ENCODE peak calls at places on chromosome 19, in six cellular contexts. L is ascending aorta, T is A549, Y is psoas muscle, X is astrocyte, K is body of pancreas. E is an unnamed sample.
A peak's percentile ranks its signal among the peaks of the same experiment; 100 is the strongest.

GRCh38 chr19:52398091-52398461 is 427 bp downstream of the ZNF528 start:
- DNase-seq in L (no peak), T (no peak), Y (peak; percentile 8), X (no peak), K (peak; percentile 2), E (no peak)

GRCh38 chr19:50481351-50482149 is 4.9 kb upstream of the GARIN5A start:
- DNase-seq in L (no peak), T (no peak), Y (peak; percentile 9), X (no peak), K (no peak), E (no peak)

GRCh38 chr19:34041922-34042521 is 130.3 kb upstream of the LSM14A start:
- DNase-seq in L (no peak), T (peak; percentile 79), Y (peak; percentile 65), X (no peak), K (peak; percentile 62), E (peak; percentile 9)

GRCh38 chr19:47270408-47270807 is 4.3 kb upstream of the INAFM1 start:
- DNase-seq in L (no peak), T (no peak), Y (no peak), X (no peak), K (no peak), E (no peak)

GRCh38 chr19:50759886-50760285 is 10.4 kb upstream of the GPR32 start:
- DNase-seq in L (no peak), T (peak; percentile 72), Y (no peak), X (no peak), K (no peak), E (no peak)

GRCh38 chr19:1651061-1651547 is 1.3 kb downstream of the TCF3 start:
- DNase-seq in L (no peak), T (no peak), Y (no peak), X (no peak), K (no peak), E (no peak)

GRCh38 chr19:43311256-43311655 is 41.9 kb upstream of the PSG9 start:
- DNase-seq in L (no peak), T (no peak), Y (no peak), X (no peak), K (no peak), E (no peak)

GRCh38 chr19:11656535-11656934 is 59.3 kb downstream of the ZNF627 start:
- DNase-seq in L (no peak), T (no peak), Y (no peak), X (no peak), K (no peak), E (no peak)

GRCh38 chr19:3270908-3271307 is 46.4 kb downstream of the CELF5 start:
- DNase-seq in L (no peak), T (peak; percentile 73), Y (no peak), X (peak; percentile 18), K (no peak), E (no peak)

GRCh38 chr19:42376177-42376555 is 13.9 kb downstream of the CNFN start:
- DNase-seq in L (no peak), T (no peak), Y (no peak), X (no peak), K (no peak), E (no peak)

GRCh38 chr19:37829526-37829925 is 50.1 kb upstream of the ZNF573 start:
- DNase-seq in L (no peak), T (no peak), Y (no peak), X (no peak), K (no peak), E (no peak)

GRCh38 chr19:19229701-19230100 is 17.9 kb downstream of the NCAN start:
- DNase-seq in L (no peak), T (no peak), Y (no peak), X (no peak), K (no peak), E (no peak)

GRCh38 chr19:33293255-33294057 is 8.9 kb downstream of the CEBPA start:
- DNase-seq in L (no peak), T (peak; percentile 89), Y (peak; percentile 46), X (peak; percentile 63), K (peak; percentile 70), E (no peak)

GRCh38 chr19:3932931-3933810 is at the start of gene NMRK2:
- DNase-seq in L (no peak), T (no peak), Y (peak; percentile 72), X (no peak), K (no peak), E (no peak)

GRCh38 chr19:3801412-3802096 is 15.4 kb upstream of the MATK start:
- DNase-seq in L (no peak), T (no peak), Y (no peak), X (peak; percentile 5), K (peak; percentile 25), E (no peak)

GRCh38 chr19:29878973-29879654 is 62.9 kb upstream of the URI1 start:
- DNase-seq in L (no peak), T (peak; percentile 89), Y (no peak), X (peak; percentile 14), K (peak; percentile 14), E (no peak)

GRCh38 chr19:33621811-33622504 is at the start of gene CHST8:
- DNase-seq in L (no peak), T (no peak), Y (peak; percentile 43), X (peak; percentile 18), K (peak; percentile 20), E (no peak)

GRCh38 chr19:33194884-33195710 is 967 bp downstream of the LRP3 start:
- DNase-seq in L (no peak), T (peak; percentile 65), Y (peak; percentile 56), X (no peak), K (peak; percentile 33), E (no peak)

GRCh38 chr19:43711751-43712355 is 4.0 kb upstream of the IRGC start:
- DNase-seq in L (no peak), T (peak; percentile 67), Y (no peak), X (no peak), K (no peak), E (no peak)

DNA sequence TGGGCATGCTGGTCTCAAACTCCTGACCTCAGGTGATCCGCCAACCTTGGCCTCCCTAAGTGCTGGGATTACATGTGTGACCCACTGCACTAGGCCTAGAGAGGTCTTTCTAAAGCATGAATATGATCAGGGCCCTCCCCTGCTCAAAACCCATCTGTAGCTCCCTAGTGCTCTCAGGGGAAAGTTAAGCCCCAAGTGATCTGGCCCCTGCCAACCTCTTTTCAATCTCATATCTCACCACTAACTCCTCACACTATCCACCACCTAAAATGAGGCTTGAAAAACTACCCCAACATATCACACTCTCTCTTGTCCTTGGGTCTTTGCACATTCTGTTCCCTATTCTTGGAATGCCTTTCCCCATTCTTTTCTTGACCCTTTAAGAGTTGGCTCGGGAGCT is 2.0 kb upstream of the DMWD start:
- DNase-seq in L (no peak), T (no peak), Y (no peak), X (no peak), K (no peak), E (no peak)
- H3K27ac ChIP-seq in L (no peak overlapping the region), T (no peak overlapping the region), Y (no peak overlapping the region), X (no peak overlapping the region), K (no peak overlapping the region), E (no peak overlapping the region)

GRCh38 chr19:5321066-5321642 is 19.5 kb downstream of the PTPRS start:
- DNase-seq in L (no peak), T (no peak), Y (no peak), X (no peak), K (no peak), E (no peak)

GRCh38 chr19:5317321-5317720 is 23.3 kb downstream of the PTPRS start:
- DNase-seq in L (no peak), T (no peak), Y (no peak), X (no peak), K (no peak), E (no peak)

GRCh38 chr19:5321851-5322681 is 18.5 kb downstream of the PTPRS start:
- DNase-seq in L (no peak), T (no peak), Y (no peak), X (no peak), K (no peak), E (no peak)

GRCh38 chr19:5318306-5318705 is 22.3 kb downstream of the PTPRS start:
- DNase-seq in L (no peak), T (no peak), Y (no peak), X (no peak), K (no peak), E (no peak)

DNA sequence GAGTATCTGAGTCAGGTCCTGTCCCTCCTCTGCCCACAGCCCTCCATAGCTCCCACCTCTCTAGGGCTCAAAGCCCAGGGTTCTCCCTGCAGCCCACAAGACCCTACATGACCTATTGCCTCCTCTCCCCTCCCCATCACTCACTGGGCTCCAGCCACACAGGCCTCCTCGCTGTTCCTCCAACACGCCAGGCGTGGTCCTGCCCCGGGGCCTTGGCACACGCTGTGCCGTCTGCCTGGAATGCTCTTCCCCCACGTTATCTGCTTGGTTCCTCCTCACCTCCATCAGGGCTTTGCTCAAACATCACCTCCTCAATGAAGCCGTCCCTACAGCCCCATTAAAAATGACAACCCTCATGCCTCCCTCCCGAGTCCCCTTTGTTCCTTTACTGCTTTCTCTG is 21.1 kb downstream of the PTPRS start:
- DNase-seq in L (no peak), T (no peak), Y (no peak), X (no peak), K (no peak), E (no peak)
- H3K4me1 ChIP-seq in L (no peaks in the 10 kb centered on the region), T (peaks cover 8% of the 10 kb centered on the region), Y (no peaks in the 10 kb centered on the region), X (no peaks in the 10 kb centered on the region), K (no peaks in the 10 kb centered on the region), E (no peaks in the 10 kb centered on the region)

DNA sequence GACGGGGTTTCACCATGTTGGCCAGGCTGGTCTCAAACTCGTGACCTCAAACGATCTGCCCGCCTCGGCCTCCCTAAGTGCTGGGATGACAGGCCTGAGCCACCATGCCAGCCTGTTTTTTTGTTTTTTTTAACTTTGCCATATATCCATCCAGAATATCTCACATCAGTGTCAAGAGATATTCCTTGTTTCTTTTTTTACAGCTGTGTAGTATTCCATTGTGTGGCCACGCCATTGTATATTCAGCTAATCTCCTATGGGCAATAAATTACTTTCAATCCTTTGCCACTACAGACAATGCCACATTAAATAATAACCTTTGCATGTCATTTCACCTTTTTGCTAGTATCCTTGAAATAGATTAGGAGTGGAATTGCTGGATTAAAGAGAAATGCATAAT is 15.3 kb downstream of the KHSRP start:
- DNase-seq in L (no peak), T (no peak), Y (no peak), X (no peak), K (no peak), E (no peak)
- H3K27ac ChIP-seq in L (no peak overlapping the region), T (no peak overlapping the region), Y (no peak overlapping the region), X (no peak overlapping the region), K (no peak overlapping the region), E (no peak overlapping the region)

GRCh38 chr19:22137791-22138190 is 59.0 kb downstream of the ZNF676 start:
- DNase-seq in L (no peak), T (no peak), Y (no peak), X (no peak), K (no peak), E (no peak)

GRCh38 chr19:22144394-22144793 is 52.4 kb downstream of the ZNF676 start:
- DNase-seq in L (no peak), T (peak; percentile 30), Y (no peak), X (peak; percentile 24), K (no peak), E (no peak)

DNA sequence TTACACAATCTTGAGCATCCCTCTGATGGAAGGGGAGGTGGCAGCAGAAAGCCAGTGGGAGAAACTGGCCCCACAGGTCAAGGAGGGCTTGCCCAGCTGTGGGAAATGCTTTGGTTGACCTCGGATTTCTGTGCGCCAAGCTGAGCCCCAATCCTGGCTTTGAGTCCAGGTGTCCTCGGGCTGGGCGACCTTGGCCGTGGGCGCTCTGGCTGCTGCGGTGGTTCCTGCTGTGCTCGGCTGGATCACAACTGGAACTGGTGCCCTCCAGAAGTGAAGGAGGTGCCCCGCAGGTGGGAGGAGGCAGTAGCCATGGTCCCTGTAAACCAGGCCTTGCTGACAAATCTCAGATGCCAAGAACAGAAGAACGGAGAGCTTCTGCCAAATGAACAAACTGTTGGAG is 56.4 kb downstream of the ZNF676 start:
- DNase-seq in L (no peak), T (no peak), Y (no peak), X (no peak), K (no peak), E (no peak)
- H3K4me1 ChIP-seq in L (no peaks in the 10 kb centered on the region), T (no peaks in the 10 kb centered on the region), Y (no peaks in the 10 kb centered on the region), X (no peaks in the 10 kb centered on the region), K (no peaks in the 10 kb centered on the region), E (no peaks in the 10 kb centered on the region)

E was measured in thoracic aorta.